ENCODE peak calls at places on chromosomes 7 and 10, in four cellular contexts. K, S, T and M are unnamed samples.

GRCh38 chr10:87875929-87876571 is 12.6 kb downstream of the PTEN start:
- ATAC-seq in T (no peak), K (no peak), S (no peak), M (no peak)

GRCh38 chr7:155568961-155569360 is 22.6 kb upstream of the CNPY1 start:
- ATAC-seq in S (peak), T (no peak), K (no peak), M (no peak)

GRCh38 chr7:99457646-99458493 is 8.1 kb downstream of the ATP5MF start:
- ATAC-seq in T (peak), K (no peak), S (no peak), M (no peak)

GRCh38 chr10:31937371-31937770 is 8.7 kb upstream of the ARHGAP12 start:
- ATAC-seq in T (no peak), K (no peak), S (no peak), M (no peak)

GRCh38 chr7:134477954-134478353 is 19.1 kb upstream of the AKR1B1 start:
- ATAC-seq in K (no peak), S (no peak), T (no peak), M (no peak)

GRCh38 chr7:4861227-4861626 is 603 bp downstream of the PAPOLB start:
- ATAC-seq in S (no peak), K (no peak), T (no peak), M (no peak)

GRCh38 chr10:24716295-24716694 is 7.4 kb downstream of the ARHGAP21 start:
- ATAC-seq in S (no peak), T (no peak), K (no peak), M (peak)

GRCh38 chr10:42755591-42756093 is 27.0 kb upstream of the BMS1 start:
- ATAC-seq in K (no peak), S (no peak), T (no peak), M (no peak)

GRCh38 chr7:94190599-94191061 is 186.5 kb upstream of the BET1 start:
- ATAC-seq in S (no peak), K (no peak), T (no peak), M (no peak)

GRCh38 chr7:140771826-140772225 is 75.3 kb downstream of the NDUFB2 start:
- ATAC-seq in K (no peak), S (no peak), T (no peak), M (no peak)

GRCh38 chr10:13890617-13891541 is 304.1 kb downstream of the PRPF18 start:
- ATAC-seq in S (no peak), K (no peak), T (no peak), M (no peak)

GRCh38 chr10:78212134-78212785 is 178.6 kb downstream of the RPS24 start:
- ATAC-seq in T (no peak), S (peak), K (no peak), M (peak)

GRCh38 chr7:114988035-114988434 is 66.1 kb downstream of the MDFIC start:
- ATAC-seq in T (no peak), K (no peak), S (no peak), M (no peak)

GRCh38 chr7:112067205-112067604 is 139.0 kb downstream of the DOCK4 start:
- ATAC-seq in T (no peak), K (no peak), S (no peak), M (no peak)

GRCh38 chr7:108017776-108018151 is 14.8 kb upstream of the LAMB1 start:
- ATAC-seq in S (no peak), K (no peak), T (no peak), M (no peak)

GRCh38 chr7:12722136-12722535 is 34.7 kb downstream of the ARL4A start:
- ATAC-seq in S (no peak), T (no peak), K (no peak), M (peak)

GRCh38 chr10:122198631-122199030 is 72.5 kb upstream of the BTBD16 start:
- ATAC-seq in K (no peak), S (no peak), T (peak), M (no peak)

GRCh38 chr7:34281260-34281659 is 375.9 kb downstream of the BMPER start:
- ATAC-seq in K (no peak), S (no peak), T (no peak), M (no peak)

GRCh38 chr7:75040512-75040911 is 33.1 kb downstream of the RCC1L start:
- ATAC-seq in T (no peak), S (no peak), K (no peak), M (no peak)

GRCh38 chr7:27677912-27678612 is 15.4 kb upstream of the HIBADH start:
- ATAC-seq in K (no peak), S (peak), T (peak), M (peak)

GRCh38 chr7:27967639-27968038 is 213.0 kb downstream of the JAZF1 start:
- ATAC-seq in K (no peak), S (no peak), T (no peak), M (no peak)

GRCh38 chr7:88759956-88760515 is 536 bp downstream of the ZNF804B start:
- ATAC-seq in S (peak), T (peak), K (no peak), M (no peak)

GRCh38 chr10:18399158-18399557 is 252.2 kb downstream of the NSUN6 start:
- ATAC-seq in K (no peak), T (no peak), S (no peak), M (no peak)

GRCh38 chr10:6659451-6659850 is 79.4 kb upstream of the PRKCQ start:
- ATAC-seq in S (no peak), K (no peak), T (no peak), M (peak)

GRCh38 chr10:45646384-45647050 is 26.1 kb downstream of the ZFAND4 start:
- ATAC-seq in K (no peak), T (no peak), S (no peak), M (no peak)

GRCh38 chr7:151302531-151302930 is 39.1 kb upstream of the NUB1 start:
- ATAC-seq in T (no peak), S (no peak), K (no peak), M (no peak)

GRCh38 chr7:135558881-135559280 is 1.2 kb downstream of the NUP205 start:
- ATAC-seq in T (no peak), S (no peak), K (no peak), M (no peak)

GRCh38 chr7:78037603-78038002 is 239.0 kb downstream of the PHTF2 start:
- ATAC-seq in T (no peak), K (no peak), S (no peak), M (no peak)

GRCh38 chr7:134527979-134528371 is 608 bp downstream of the AKR1B10 start:
- ATAC-seq in S (no peak), T (no peak), K (no peak), M (no peak)

GRCh38 chr10:4522296-4523000 is 303.6 kb upstream of the AKR1E2 start:
- ATAC-seq in S (no peak), K (no peak), T (no peak), M (no peak)

GRCh38 chr7:128721376-128721775 is 17.8 kb upstream of the CALU start:
- ATAC-seq in K (no peak), T (no peak), S (no peak), M (no peak)

GRCh38 chr7:44712012-44712411 is 36.6 kb upstream of the ZMIZ2 start:
- ATAC-seq in T (peak), S (no peak), K (no peak), M (no peak)

GRCh38 chr7:6250364-6250833 is 22.0 kb downstream of the CYTH3 start:
- ATAC-seq in S (no peak), K (no peak), T (no peak), M (peak)

GRCh38 chr7:22576941-22577927 is 77.2 kb upstream of the STEAP1B start:
- ATAC-seq in S (peak), T (no peak), K (no peak), M (peak)

GRCh38 chr10:79116363-79116762 is 47.6 kb downstream of the ZMIZ1 start:
- ATAC-seq in S (no peak), T (no peak), K (no peak), M (peak)

GRCh38 chr10:86815035-86815617 is 58.7 kb downstream of the BMPR1A start:
- ATAC-seq in T (no peak), K (no peak), S (no peak), M (no peak)

GRCh38 chr10:3060481-3060889 is 6.9 kb upstream of the PFKP start:
- ATAC-seq in K (no peak), T (peak), S (peak), M (no peak)

GRCh38 chr10:117002206-117002605 is 2.8 kb downstream of the SHTN1 start:
- ATAC-seq in K (no peak), S (no peak), T (no peak), M (no peak)